ENCODE peak calls at places on chromosome 1, in six cellular contexts. N is ascending aorta, E is nephron progenitor cell, B is colonic mucosa, C is K562, V is HFF-Myc. H is an unnamed sample.
A peak's percentile ranks its signal among the peaks of the same experiment; 100 is the strongest.

GRCh38 chr1:208166340-208167138 is 77.6 kb downstream of the PLXNA2 start:
- DNase-seq in N (no peak), E (no peak), B (no peak), C (no peak), V (no peak), H (no peak)

GRCh38 chr1:40907899-40908298 is 45.7 kb upstream of the CITED4 start:
- DNase-seq in N (no peak), E (no peak), B (no peak), C (no peak), V (no peak), H (no peak)

GRCh38 chr1:116256875-116257823 is 115.9 kb upstream of the ATP1A1 start:
- DNase-seq in N (no peak), E (no peak), B (peak; percentile 88), C (no peak), V (no peak), H (no peak)

GRCh38 chr1:234616644-234617043 is 6.7 kb upstream of the IRF2BP2 start:
- DNase-seq in N (no peak), E (no peak), B (no peak), C (no peak), V (no peak), H (no peak)

GRCh38 chr1:167105841-167106461 is 12.1 kb downstream of the STYXL2 start:
- DNase-seq in N (no peak), E (no peak), B (no peak), C (no peak), V (no peak), H (no peak)

GRCh38 chr1:29653034-29653810 is 416.9 kb downstream of the PTPRU start:
- DNase-seq in N (no peak), E (peak; percentile 42), B (peak; percentile 6), C (peak; percentile 37), V (no peak), H (no peak)

GRCh38 chr1:154856049-154856448 is 14.0 kb downstream of the KCNN3 start:
- DNase-seq in N (no peak), E (no peak), B (no peak), C (no peak), V (no peak), H (no peak)

GRCh38 chr1:230581446-230582079 is 60.7 kb upstream of the COG2 start:
- DNase-seq in N (no peak), E (no peak), B (no peak), C (peak; percentile 46), V (no peak), H (peak; percentile 35)

GRCh38 chr1:42806593-42806992 is 10.3 kb upstream of the ERMAP start:
- DNase-seq in N (no peak), E (no peak), B (no peak), C (no peak), V (no peak), H (no peak)

GRCh38 chr1:28062806-28063205 is 25.6 kb downstream of the EYA3 start:
- DNase-seq in N (no peak), E (no peak), B (no peak), C (no peak), V (no peak), H (no peak)

GRCh38 chr1:25813734-25814471 is 5.9 kb upstream of the MTFR1L start:
- DNase-seq in N (no peak), E (no peak), B (no peak), C (no peak), V (no peak), H (no peak)

GRCh38 chr1:195345149-195345548 is 1263.1 kb downstream of the KCNT2 start:
- DNase-seq in N (no peak), E (peak; percentile 43), B (no peak), C (peak; percentile 4), V (no peak), H (peak; percentile 39)

GRCh38 chr1:54053745-54054437 is 483 bp downstream of the TCEANC2 start:
- DNase-seq in N (no peak), E (no peak), B (no peak), C (peak; percentile 48), V (no peak), H (no peak)

GRCh38 chr1:90721210-90722194 is 4.4 kb upstream of the BARHL2 start:
- DNase-seq in N (no peak), E (peak; percentile 77), B (peak; percentile 62), C (peak; percentile 83), V (peak; percentile 11), H (peak; percentile 80)

GRCh38 chr1:31801450-31801849 is 14.4 kb downstream of the SPOCD1 start:
- DNase-seq in N (no peak), E (no peak), B (no peak), C (no peak), V (no peak), H (no peak)

GRCh38 chr1:86419277-86419903 is 4.6 kb upstream of the CLCA2 start:
- DNase-seq in N (no peak), E (no peak), B (peak; percentile 42), C (peak; percentile 66), V (no peak), H (no peak)
- TF ChIP-seq CTCF in N (no peak), E (no peak), B (peak; percentile 33), C (peak; percentile 69), V (peak; percentile 73), H (no peak)

DNA sequence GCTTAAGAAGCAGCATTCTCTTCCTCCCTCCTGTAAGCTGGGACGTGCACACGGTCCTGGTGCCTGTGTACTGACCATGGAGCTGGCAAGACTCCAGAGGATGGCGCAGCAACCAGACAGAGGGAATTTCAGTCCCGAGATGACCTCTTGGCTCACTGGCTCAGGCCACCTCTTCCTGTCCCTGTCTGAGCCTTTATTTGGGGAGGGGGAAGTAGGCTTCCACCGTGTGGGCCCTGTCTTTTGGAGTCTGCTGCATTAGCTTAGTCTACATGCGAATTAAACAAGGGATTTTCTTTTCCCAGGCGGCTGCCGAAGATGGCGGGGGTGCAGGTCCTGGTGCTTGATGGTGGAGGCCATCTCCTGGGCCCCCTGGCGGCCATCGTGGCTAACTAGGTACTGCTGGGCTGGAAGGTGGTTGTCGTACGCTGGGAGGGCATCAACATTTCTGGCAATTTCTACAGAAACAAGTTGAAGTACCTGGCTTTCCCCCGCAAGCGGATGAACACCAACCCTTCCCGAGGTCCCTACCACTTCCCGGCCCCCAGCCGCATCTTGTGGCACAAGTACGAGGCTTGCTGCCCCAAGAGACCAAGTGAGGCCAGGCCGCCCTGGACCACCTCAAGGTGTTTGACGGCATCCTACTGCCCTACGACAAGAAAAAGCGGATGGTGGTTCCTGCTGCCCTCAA is 10.2 kb downstream of the IL24 start:
- DNase-seq in N (no peak), E (peak; percentile 40), B (no peak), C (peak; percentile 87), V (no peak), H (peak; percentile 64)
- TF ChIP-seq CTCF in N (no peak), E (peak; percentile 28), B (no peak), C (peak; percentile 92), V (peak; percentile 38), H (peak; percentile 47)

GRCh38 chr1:196723325-196724185 is 51.1 kb upstream of the CFHR3 start:
- DNase-seq in N (no peak), E (peak; percentile 68), B (no peak), C (peak; percentile 77), V (no peak), H (peak; percentile 59)
- TF ChIP-seq CTCF in N (no peak), E (peak; percentile 75), B (peak; percentile 63), C (peak; percentile 85), V (peak; percentile 35), H (peak; percentile 78)

GRCh38 chr1:2212542-2213491 is 15.3 kb upstream of the SKI start:
- DNase-seq in N (peak; percentile 87), E (peak; percentile 87), B (peak; percentile 85), C (peak; percentile 88), V (peak; percentile 94), H (peak; percentile 85)
- TF ChIP-seq CTCF in N (peak; percentile 10), E (no peak), B (peak; percentile 32), C (peak; percentile 51), V (peak; percentile 23), H (no peak)

DNA sequence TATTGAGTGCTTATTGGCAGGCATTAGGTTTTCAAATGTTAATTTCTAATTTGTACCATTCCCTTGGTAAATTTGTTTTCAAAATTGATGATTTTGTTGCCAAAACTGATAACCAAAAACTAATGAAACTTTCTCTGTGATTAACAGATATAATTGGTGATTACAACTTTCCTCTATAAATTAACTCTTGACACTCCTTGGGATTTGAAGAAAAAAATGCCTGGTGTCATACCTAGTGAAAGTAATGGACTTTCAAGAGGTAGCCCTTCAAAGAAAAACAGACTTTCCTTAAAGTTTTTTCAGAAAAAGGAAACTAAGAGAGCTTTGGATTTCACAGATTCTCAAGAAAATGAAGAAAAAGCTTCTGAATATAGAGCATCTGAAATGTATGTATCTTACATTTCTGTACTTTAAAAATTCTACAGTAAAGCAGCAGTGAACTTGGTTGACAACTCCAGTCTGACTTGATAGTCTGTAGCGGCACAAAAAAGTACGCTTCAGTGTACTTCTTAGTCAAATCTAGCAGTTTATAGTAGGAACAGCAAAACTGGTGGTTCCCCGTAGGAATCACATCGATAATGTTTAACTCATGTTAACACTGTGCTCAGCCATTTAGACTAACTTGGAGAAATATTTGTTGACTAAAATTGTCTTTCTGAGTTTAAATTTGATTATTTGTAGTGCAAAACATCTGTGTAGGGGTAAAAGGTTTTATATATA is 3.0 kb downstream of the USP1 start:
- DNase-seq in N (no peak), E (no peak), B (no peak), C (peak; percentile 27), V (peak; percentile 17), H (no peak)
- TF ChIP-seq CTCF in N (no peak), E (no peak), B (no peak), C (no peak), V (no peak), H (no peak)